ENCODE peak calls at places on chromosomes 13 and 19, in five cellular contexts. K, F, D, E and R are unnamed samples.

GRCh38 chr13:73168226-73168992 is 109.6 kb downstream of the KLF5 start:
- DNase-seq in E (no peak), D (no peak), K (no peak), F (no peak), R (no peak)

GRCh38 chr13:20391597-20392452 is 133.8 kb downstream of the CRYL1 start:
- DNase-seq in E (no peak), F (no peak), K (peak), D (no peak), R (no peak)

GRCh38 chr13:45220403-45220802 is 19.6 kb upstream of the KCTD4 start:
- DNase-seq in E (no peak), K (no peak), F (no peak), D (no peak), R (no peak)

GRCh38 chr19:4122480-4122879 is 1.4 kb downstream of the MAP2K2 start:
- DNase-seq in E (no peak), D (no peak), F (no peak), K (no peak), R (no peak)

GRCh38 chr13:79392882-79393563 is 13.0 kb downstream of the RBM26 start:
- DNase-seq in F (no peak), D (peak), E (no peak), K (peak), R (no peak)

GRCh38 chr13:101417043-101417406 is 717 bp upstream of the NALCN start:
- DNase-seq in K (peak), E (no peak), D (no peak), F (no peak), R (no peak)

GRCh38 chr19:5255602-5256231 is 84.9 kb downstream of the PTPRS start:
- DNase-seq in F (no peak), K (no peak), E (no peak), D (no peak), R (no peak)

GRCh38 chr13:59424661-59425060 is 739.1 kb downstream of the DIAPH3 start:
- DNase-seq in D (no peak), F (no peak), K (no peak), E (no peak), R (no peak)

GRCh38 chr13:93736111-93736510 is 509.5 kb downstream of the GPC6 start:
- DNase-seq in F (no peak), K (no peak), D (no peak), E (no peak), R (no peak)

GRCh38 chr19:10871711-10872550 is 578 bp downstream of the CARM1 start:
- DNase-seq in F (peak), E (no peak), D (peak), K (no peak), R (peak)

GRCh38 chr13:32116210-32116609 is 84.6 kb downstream of the FRY start:
- DNase-seq in E (no peak), F (no peak), D (no peak), K (no peak), R (no peak)

GRCh38 chr19:3186891-3187661 is 1.3 kb downstream of the NCLN start:
- DNase-seq in F (no peak), K (no peak), D (no peak), E (no peak), R (no peak)

GRCh38 chr19:29549105-29550070 is 23.6 kb downstream of the VSTM2B start:
- DNase-seq in D (no peak), E (no peak), F (no peak), K (no peak), R (no peak)

GRCh38 chr19:17687857-17688784 is at the start of gene UNC13A:
- DNase-seq in K (peak), D (peak), E (no peak), F (peak), R (peak)

GRCh38 chr13:29474991-29475390 is 120.5 kb downstream of the SLC7A1 start:
- DNase-seq in E (no peak), D (no peak), K (peak), F (no peak), R (no peak)

GRCh38 chr13:92573467-92574057 is 653.0 kb upstream of the GPC6 start:
- DNase-seq in D (no peak), K (no peak), F (no peak), E (no peak), R (no peak)

GRCh38 chr19:1217366-1217765 is 11.8 kb downstream of the STK11 start:
- DNase-seq in E (no peak), K (no peak), D (no peak), F (no peak), R (no peak)

GRCh38 chr19:374183-374885 is 29.7 kb upstream of the MIER2 start:
- DNase-seq in F (no peak), E (no peak), D (no peak), K (no peak), R (no peak)

GRCh38 chr19:17716309-17716929 is 2.9 kb upstream of the MAP1S start:
- DNase-seq in K (no peak), E (no peak), F (no peak), D (no peak), R (no peak)

GRCh38 chr13:59946924-59947323 is 216.8 kb downstream of the DIAPH3 start:
- DNase-seq in K (peak), E (no peak), D (no peak), F (no peak), R (no peak)

GRCh38 chr19:45154064-45154827 is 6.5 kb downstream of the NKPD1 start:
- DNase-seq in D (no peak), F (peak), E (no peak), K (peak), R (no peak)

GRCh38 chr13:111590796-111591195 is 270.4 kb downstream of the TEX29 start:
- DNase-seq in E (no peak), K (no peak), D (no peak), F (no peak), R (no peak)

GRCh38 chr13:43664700-43665191 is 122.0 kb downstream of the ENOX1 start:
- DNase-seq in D (no peak), F (no peak), E (no peak), K (peak), R (peak)

GRCh38 chr19:35161434-35161743 is 6.9 kb downstream of the FXYD5 start:
- DNase-seq in K (no peak), F (no peak), D (no peak), E (no peak), R (no peak)

GRCh38 chr19:45103200-45103624 is 10.2 kb downstream of the PPP1R37 start:
- DNase-seq in E (no peak), F (no peak), D (peak), K (peak), R (peak)

GRCh38 chr13:94700051-94700535 is 12.3 kb downstream of the SOX21 start:
- DNase-seq in K (no peak), E (no peak), D (no peak), F (no peak), R (no peak)